ENCODE peak calls at places on chromosomes 7 and 10, in four cellular contexts. One of them, this sample, is unnamed.
A peak's percentile ranks its signal among the peaks of the same experiment; 100 is the strongest.

GRCh38 chr7:128833148-128833938 is 3.1 kb downstream of the FLNC start:
- DNase-seq in colonic mucosa: peak; percentile 44
- DNase-seq in A549: no peak
- DNase-seq in psoas muscle: peak; percentile 89
- DNase-seq in this sample: no peak

GRCh38 chr7:55426676-55427075 is 61.5 kb downstream of the LANCL2 start:
- DNase-seq in colonic mucosa: no peak
- DNase-seq in A549: no peak
- DNase-seq in psoas muscle: no peak
- DNase-seq in this sample: no peak

GRCh38 chr7:36630112-36630650 is 94.1 kb downstream of the AOAH start:
- DNase-seq in colonic mucosa: no peak
- DNase-seq in A549: no peak
- DNase-seq in psoas muscle: no peak
- DNase-seq in this sample: no peak

GRCh38 chr7:142797799-142798377 is 27.1 kb downstream of the PRSS2 start:
- DNase-seq in colonic mucosa: no peak
- DNase-seq in A549: no peak
- DNase-seq in psoas muscle: no peak
- DNase-seq in this sample: no peak

GRCh38 chr10:24240001-24240751 is 31.2 kb downstream of the KIAA1217 start:
- DNase-seq in colonic mucosa: peak; percentile 29
- DNase-seq in A549: no peak
- DNase-seq in psoas muscle: no peak
- DNase-seq in this sample: no peak

GRCh38 chr10:59611048-59611447 is 98.6 kb downstream of the SLC16A9 start:
- DNase-seq in colonic mucosa: no peak
- DNase-seq in A549: no peak
- DNase-seq in psoas muscle: no peak
- DNase-seq in this sample: no peak

GRCh38 chr10:124892905-124893304 is 49.0 kb upstream of the ZRANB1 start:
- DNase-seq in colonic mucosa: no peak
- DNase-seq in A549: no peak
- DNase-seq in psoas muscle: no peak
- DNase-seq in this sample: no peak

GRCh38 chr7:113246698-113247097 is 128.3 kb upstream of the SMIM30 start:
- DNase-seq in colonic mucosa: no peak
- DNase-seq in A549: no peak
- DNase-seq in psoas muscle: no peak
- DNase-seq in this sample: no peak

GRCh38 chr7:94395141-94396041 is 696 bp downstream of the COL1A2 start:
- DNase-seq in colonic mucosa: peak; percentile 50
- DNase-seq in A549: peak; percentile 47
- DNase-seq in psoas muscle: no peak
- DNase-seq in this sample: peak; percentile 40

GRCh38 chr10:27899058-27899457 is 99.8 kb downstream of the ODAD2 start:
- DNase-seq in colonic mucosa: no peak
- DNase-seq in A549: no peak
- DNase-seq in psoas muscle: no peak
- DNase-seq in this sample: no peak

GRCh38 chr10:3692331-3692860 is 92.6 kb downstream of the KLF6 start:
- DNase-seq in colonic mucosa: no peak
- DNase-seq in A549: no peak
- DNase-seq in psoas muscle: no peak
- DNase-seq in this sample: no peak

GRCh38 chr7:17685141-17685540 is 255.2 kb downstream of the SNX13 start:
- DNase-seq in colonic mucosa: no peak
- DNase-seq in A549: no peak
- DNase-seq in psoas muscle: no peak
- DNase-seq in this sample: no peak

GRCh38 chr7:5494683-5495561 is 71.3 kb upstream of the TNRC18 start:
- DNase-seq in colonic mucosa: peak; percentile 72
- DNase-seq in A549: peak; percentile 88
- DNase-seq in psoas muscle: peak; percentile 87
- DNase-seq in this sample: peak; percentile 22

GRCh38 chr7:43135129-43135528 is 22.7 kb downstream of the HECW1 start:
- DNase-seq in colonic mucosa: no peak
- DNase-seq in A549: no peak
- DNase-seq in psoas muscle: no peak
- DNase-seq in this sample: no peak

GRCh38 chr7:101664893-101665471 is 35.9 kb upstream of the MYL10 start:
- DNase-seq in colonic mucosa: no peak
- DNase-seq in A549: no peak
- DNase-seq in psoas muscle: no peak
- DNase-seq in this sample: no peak

GRCh38 chr7:47622946-47623640 is 41.2 kb upstream of the TNS3 start:
- DNase-seq in colonic mucosa: no peak
- DNase-seq in A549: no peak
- DNase-seq in psoas muscle: no peak
- DNase-seq in this sample: no peak

GRCh38 chr10:119469846-119470245 is 72.7 kb downstream of the RGS10 start:
- DNase-seq in colonic mucosa: no peak
- DNase-seq in A549: no peak
- DNase-seq in psoas muscle: no peak
- DNase-seq in this sample: no peak

GRCh38 chr10:7562026-7562425 is 104.7 kb downstream of the ITIH5 start:
- DNase-seq in colonic mucosa: no peak
- DNase-seq in A549: no peak
- DNase-seq in psoas muscle: no peak
- DNase-seq in this sample: no peak

GRCh38 chr10:77037735-77038411 is 599.7 kb downstream of the KCNMA1 start:
- DNase-seq in colonic mucosa: no peak
- DNase-seq in A549: no peak
- DNase-seq in psoas muscle: no peak
- DNase-seq in this sample: no peak

GRCh38 chr7:17099083-17099973 is 199.1 kb upstream of the AHR start:
- DNase-seq in colonic mucosa: peak; percentile 79
- DNase-seq in A549: peak; percentile 50
- DNase-seq in psoas muscle: peak; percentile 30
- DNase-seq in this sample: peak; percentile 86

GRCh38 chr7:2623698-2624014 is 8.1 kb upstream of the TTYH3 start:
- DNase-seq in colonic mucosa: no peak
- DNase-seq in A549: no peak
- DNase-seq in psoas muscle: no peak
- DNase-seq in this sample: no peak

GRCh38 chr7:465710-466400 is 53.8 kb downstream of the PDGFA start:
- DNase-seq in colonic mucosa: no peak
- DNase-seq in A549: no peak
- DNase-seq in psoas muscle: peak; percentile 11
- DNase-seq in this sample: no peak

GRCh38 chr7:29331163-29331562 is 136.6 kb downstream of the CHN2 start:
- DNase-seq in colonic mucosa: no peak
- DNase-seq in A549: no peak
- DNase-seq in psoas muscle: no peak
- DNase-seq in this sample: no peak

GRCh38 chr10:114714281-114714741 is 56.2 kb upstream of the ABLIM1 start:
- DNase-seq in colonic mucosa: peak; percentile 71
- DNase-seq in A549: peak; percentile 70
- DNase-seq in psoas muscle: no peak
- DNase-seq in this sample: peak; percentile 64

GRCh38 chr10:30491204-30491603 is 57.2 kb downstream of the MAP3K8 start:
- DNase-seq in colonic mucosa: no peak
- DNase-seq in A549: no peak
- DNase-seq in psoas muscle: no peak
- DNase-seq in this sample: peak; percentile 86

GRCh38 chr7:6451224-6451705 is 3.5 kb upstream of the DAGLB start:
- DNase-seq in colonic mucosa: no peak
- DNase-seq in A549: no peak
- DNase-seq in psoas muscle: no peak
- DNase-seq in this sample: no peak

GRCh38 chr7:55062106-55062499 is 43.3 kb downstream of the EGFR start:
- DNase-seq in colonic mucosa: no peak
- DNase-seq in A549: no peak
- DNase-seq in psoas muscle: no peak
- DNase-seq in this sample: no peak

GRCh38 chr7:73504920-73505319 is 17.2 kb downstream of the BAZ1B start:
- DNase-seq in colonic mucosa: no peak
- DNase-seq in A549: no peak
- DNase-seq in psoas muscle: no peak
- DNase-seq in this sample: no peak

GRCh38 chr7:141915565-141915964 is 634 bp upstream of the OR9A4 start:
- DNase-seq in colonic mucosa: peak; percentile 41
- DNase-seq in A549: no peak
- DNase-seq in psoas muscle: no peak
- DNase-seq in this sample: peak; percentile 97

GRCh38 chr7:19177269-19177668 is 32.0 kb upstream of the FERD3L start:
- DNase-seq in colonic mucosa: no peak
- DNase-seq in A549: no peak
- DNase-seq in psoas muscle: no peak
- DNase-seq in this sample: no peak

GRCh38 chr10:85600026-85600743 is 766.4 kb downstream of the GRID1 start:
- DNase-seq in colonic mucosa: no peak
- DNase-seq in A549: no peak
- DNase-seq in psoas muscle: no peak
- DNase-seq in this sample: no peak

GRCh38 chr7:157444011-157444842 is 107.4 kb downstream of the DNAJB6 start:
- DNase-seq in colonic mucosa: no peak
- DNase-seq in A549: no peak
- DNase-seq in psoas muscle: peak; percentile 43
- DNase-seq in this sample: no peak

GRCh38 chr7:74290999-74291441 is 1.8 kb downstream of the CLIP2 start:
- DNase-seq in colonic mucosa: peak; percentile 75
- DNase-seq in A549: no peak
- DNase-seq in psoas muscle: no peak
- DNase-seq in this sample: no peak

DNA sequence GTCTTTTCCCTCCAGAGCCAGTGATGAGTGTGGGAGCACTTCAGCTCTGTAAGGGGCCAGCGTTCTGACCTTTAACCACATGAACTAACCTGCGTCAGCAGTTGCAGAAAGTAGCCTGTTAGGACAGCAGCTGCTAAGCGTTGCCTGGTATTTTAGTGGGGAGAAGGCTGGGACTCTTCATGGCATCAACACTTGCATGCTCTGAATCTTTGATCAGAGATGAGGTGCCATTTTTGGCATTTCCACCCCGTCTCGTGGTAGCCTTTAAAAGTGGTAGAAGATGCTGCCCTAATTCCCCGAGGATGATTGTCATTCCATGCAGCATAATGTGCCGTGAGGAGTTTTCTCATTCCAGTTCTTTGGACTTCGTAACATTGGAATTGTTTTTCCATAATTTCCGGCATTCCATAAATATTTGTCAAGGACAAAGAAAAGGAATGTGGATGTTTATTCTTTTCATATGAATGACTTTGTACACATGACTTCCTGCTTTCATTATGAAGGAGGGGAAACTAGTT is 92.2 kb downstream of the AVL9 start:
- DNase-seq in colonic mucosa: no peak
- DNase-seq in A549: peak; percentile 61
- DNase-seq in psoas muscle: no peak
- DNase-seq in this sample: no peak
- H3K27ac ChIP-seq in colonic mucosa: peak overlapping the region; percentile 34
- H3K27ac ChIP-seq in A549: peak overlapping the region; percentile 96
- H3K27ac ChIP-seq in psoas muscle: peak overlapping the region; percentile 48
- H3K27ac ChIP-seq in this sample: no peak overlapping the region

DNA sequence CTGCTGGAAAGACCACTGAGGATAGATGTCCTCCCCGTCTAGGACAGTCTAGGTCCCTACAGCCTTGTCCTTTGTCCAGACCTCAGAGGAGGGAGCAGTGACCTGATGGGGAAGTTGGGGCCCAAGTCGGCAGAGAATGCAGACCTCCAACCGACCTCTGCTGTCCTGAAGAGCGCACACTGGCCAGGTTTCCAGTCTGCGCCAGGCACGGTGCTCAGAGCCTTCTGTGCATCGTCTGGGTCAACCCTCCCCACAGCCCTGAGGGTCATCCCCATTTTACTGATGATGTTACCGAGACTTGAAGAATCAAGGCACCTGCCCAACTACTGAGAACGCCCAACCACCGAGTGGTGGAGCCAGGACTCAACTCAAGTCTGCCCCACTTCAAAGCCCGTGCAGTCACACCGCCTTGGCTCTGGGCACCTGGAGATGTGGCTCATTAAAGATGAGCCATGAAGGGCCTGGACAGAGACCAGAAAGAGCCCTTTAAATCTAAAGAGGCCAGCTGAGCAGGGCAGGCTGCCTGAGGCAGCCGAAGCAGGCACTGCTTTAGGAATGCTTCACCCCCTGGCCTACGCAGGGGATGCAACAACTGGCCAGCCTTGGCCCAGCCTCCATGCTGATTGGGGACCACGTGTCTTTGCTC is 4.4 kb downstream of the ITPRIP start:
- DNase-seq in colonic mucosa: peak; percentile 16
- DNase-seq in A549: no peak
- DNase-seq in psoas muscle: no peak
- DNase-seq in this sample: no peak
- H3K27ac ChIP-seq in colonic mucosa: no peak overlapping the region
- H3K27ac ChIP-seq in A549: no peak overlapping the region
- H3K27ac ChIP-seq in psoas muscle: peak overlapping the region; percentile 57
- H3K27ac ChIP-seq in this sample: peak overlapping the region; percentile 100

DNA sequence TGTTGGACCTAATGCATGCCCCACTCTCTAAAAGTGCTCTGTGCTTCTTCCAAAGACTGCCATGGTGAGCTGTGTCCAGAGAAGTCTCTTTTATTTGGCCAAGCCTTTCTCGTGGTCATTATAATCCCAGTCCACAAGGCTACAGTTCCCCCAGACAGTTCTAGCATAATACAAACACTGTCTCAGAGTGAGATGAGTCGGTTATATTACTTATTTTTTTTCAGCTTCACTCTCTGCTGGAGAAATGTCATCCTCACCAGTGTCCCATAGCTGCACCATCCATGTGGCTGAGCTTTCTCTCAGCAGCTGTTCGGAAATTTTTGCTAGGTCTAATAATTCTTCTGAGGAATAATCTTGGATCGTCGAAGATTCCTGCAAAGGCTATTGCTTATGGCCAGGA is 14.7 kb upstream of the SLC25A16 start:
- DNase-seq in colonic mucosa: no peak
- DNase-seq in A549: no peak
- DNase-seq in psoas muscle: no peak
- DNase-seq in this sample: no peak
- H3K27ac ChIP-seq in colonic mucosa: no peak overlapping the region
- H3K27ac ChIP-seq in A549: no peak overlapping the region
- H3K27ac ChIP-seq in psoas muscle: peak overlapping the region; percentile 68
- H3K27ac ChIP-seq in this sample: no peak overlapping the region

DNA sequence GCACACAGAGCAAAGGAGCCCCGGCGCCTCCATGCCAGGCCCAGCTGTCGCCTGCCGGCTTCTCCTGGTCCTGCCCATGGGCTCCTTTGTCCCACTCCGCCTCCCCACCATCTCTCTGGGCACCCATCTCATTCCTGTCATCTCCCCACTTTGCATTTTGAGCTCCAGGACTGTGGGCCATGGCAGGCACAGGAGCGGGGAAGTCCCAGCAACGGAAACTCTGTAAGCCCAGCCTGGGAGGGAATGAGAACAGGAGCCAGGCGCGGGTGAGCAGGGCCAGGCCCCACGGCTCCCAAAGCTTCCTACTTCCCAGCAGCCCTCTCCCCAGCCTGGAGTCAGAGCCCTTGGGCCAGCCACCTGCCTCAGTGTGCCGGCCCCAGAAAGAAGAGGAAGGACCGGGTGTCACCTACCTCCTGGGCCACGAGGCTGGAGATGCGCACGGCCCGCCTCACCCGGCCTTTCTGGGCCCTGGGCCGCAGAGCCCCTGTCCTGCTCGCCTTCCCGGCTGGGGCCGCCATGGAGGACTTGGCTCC is 23.1 kb downstream of the KCNH2 start:
- DNase-seq in colonic mucosa: no peak
- DNase-seq in A549: no peak
- DNase-seq in psoas muscle: no peak
- DNase-seq in this sample: no peak
- H3K27ac ChIP-seq in colonic mucosa: no peak overlapping the region
- H3K27ac ChIP-seq in A549: no peak overlapping the region
- H3K27ac ChIP-seq in psoas muscle: no peak overlapping the region
- H3K27ac ChIP-seq in this sample: no peak overlapping the region

This sample was measured in epithelial cell of prostate.